ENCODE peak calls at places on chromosome 6, in seven cellular contexts. R, Q, I, Z, Y, P and K are unnamed samples.

GRCh38 chr6:151078655-151079054 is 161.1 kb upstream of the AKAP12 start:
- DNase-seq in R (no peak), Q (no peak), I (no peak), Z (no peak), Y (peak), P (peak), K (no peak)

GRCh38 chr6:39558079-39558478 is 167.1 kb downstream of the KIF6 start:
- DNase-seq in R (no peak), Q (no peak), I (no peak), Z (no peak), Y (no peak), P (no peak), K (no peak)

GRCh38 chr6:105607624-105608392 is 204.9 kb upstream of the PREP start:
- DNase-seq in R (no peak), Q (no peak), I (no peak), Z (no peak), Y (no peak), P (no peak), K (no peak)

GRCh38 chr6:168742146-168742782 is 301.3 kb downstream of the SMOC2 start:
- DNase-seq in R (no peak), Q (no peak), I (no peak), Z (no peak), Y (no peak), P (no peak), K (no peak)

GRCh38 chr6:17630511-17631073 is 30.5 kb downstream of the FAM8A1 start:
- DNase-seq in R (peak), Q (no peak), I (no peak), Z (peak), Y (no peak), P (no peak), K (no peak)

GRCh38 chr6:49453221-49453620 is 9.8 kb downstream of the MMUT start:
- DNase-seq in R (no peak), Q (no peak), I (no peak), Z (no peak), Y (no peak), P (no peak), K (no peak)

GRCh38 chr6:108541843-108542795 is 18.6 kb upstream of the FOXO3 start:
- DNase-seq in R (peak), Q (peak), I (peak), Z (peak), Y (peak), P (peak), K (peak)

GRCh38 chr6:74851598-74851997 is 354.3 kb downstream of the COL12A1 start:
- DNase-seq in R (no peak), Q (no peak), I (no peak), Z (peak), Y (no peak), P (no peak), K (no peak)

GRCh38 chr6:154558513-154558912 is 48.0 kb upstream of the CNKSR3 start:
- DNase-seq in R (no peak), Q (no peak), I (no peak), Z (no peak), Y (no peak), P (no peak), K (no peak)

GRCh38 chr6:170206317-170206621 is 84.6 kb downstream of the DLL1 start:
- DNase-seq in R (peak), Q (no peak), I (no peak), Z (no peak), Y (no peak), P (peak), K (no peak)

GRCh38 chr6:101607286-101607685 is 213.8 kb downstream of the GRIK2 start:
- DNase-seq in R (no peak), Q (no peak), I (no peak), Z (no peak), Y (no peak), P (no peak), K (no peak)

GRCh38 chr6:135941275-135941674 is 89.8 kb downstream of the PDE7B start:
- DNase-seq in R (no peak), Q (peak), I (no peak), Z (peak), Y (no peak), P (no peak), K (no peak)

GRCh38 chr6:79558099-79558498 is 20.9 kb upstream of the LCA5 start:
- DNase-seq in R (no peak), Q (no peak), I (no peak), Z (no peak), Y (no peak), P (no peak), K (no peak)

GRCh38 chr6:44104661-44105060 is 22.6 kb downstream of the MRPL14 start:
- DNase-seq in R (no peak), Q (peak), I (no peak), Z (no peak), Y (no peak), P (no peak), K (no peak)

GRCh38 chr6:104306206-104306605 is 553.5 kb downstream of the HACE1 start:
- DNase-seq in R (no peak), Q (no peak), I (no peak), Z (no peak), Y (no peak), P (no peak), K (no peak)

GRCh38 chr6:63598251-63599036 is 26.2 kb downstream of the LOC128125822 start:
- DNase-seq in R (peak), Q (peak), I (peak), Z (peak), Y (peak), P (peak), K (peak)

GRCh38 chr6:105817370-105817769 is 268.8 kb upstream of the PRDM1 start:
- DNase-seq in R (no peak), Q (no peak), I (no peak), Z (no peak), Y (no peak), P (no peak), K (no peak)

GRCh38 chr6:3501826-3502505 is 45.1 kb upstream of the SLC22A23 start:
- DNase-seq in R (no peak), Q (no peak), I (no peak), Z (no peak), Y (no peak), P (no peak), K (no peak)

GRCh38 chr6:129567374-129567773 is 142.6 kb downstream of the ARHGAP18 start:
- DNase-seq in R (peak), Q (no peak), I (peak), Z (peak), Y (no peak), P (peak), K (no peak)

GRCh38 chr6:130577178-130577919 is 211.5 kb downstream of the TMEM200A start:
- DNase-seq in R (no peak), Q (no peak), I (no peak), Z (no peak), Y (no peak), P (no peak), K (no peak)

GRCh38 chr6:152272486-152272885 is 364.7 kb downstream of the SYNE1 start:
- DNase-seq in R (no peak), Q (no peak), I (no peak), Z (no peak), Y (no peak), P (no peak), K (no peak)

GRCh38 chr6:31897612-31898199 is at the start of gene EHMT2:
- DNase-seq in R (peak), Q (peak), I (peak), Z (peak), Y (peak), P (peak), K (peak)

GRCh38 chr6:5765141-5765760 is 241.5 kb downstream of the NRN1 start:
- DNase-seq in R (no peak), Q (no peak), I (peak), Z (no peak), Y (peak), P (peak), K (no peak)

GRCh38 chr6:35343092-35343834 is 905 bp downstream of the PPARD start:
- DNase-seq in R (peak), Q (peak), I (no peak), Z (no peak), Y (peak), P (no peak), K (no peak)

GRCh38 chr6:42979523-42980177 is 669 bp upstream of the PEX6 start:
- DNase-seq in R (no peak), Q (no peak), I (no peak), Z (peak), Y (no peak), P (no peak), K (no peak)

GRCh38 chr6:25925808-25926325 is 4.6 kb downstream of the SLC17A2 start:
- DNase-seq in R (no peak), Q (no peak), I (no peak), Z (no peak), Y (no peak), P (no peak), K (no peak)

GRCh38 chr6:92667843-92668242 is 751.5 kb downstream of the EPHA7 start:
- DNase-seq in R (no peak), Q (no peak), I (no peak), Z (no peak), Y (no peak), P (no peak), K (no peak)

GRCh38 chr6:147625946-147626345 is 117.5 kb downstream of the SAMD5 start:
- DNase-seq in R (no peak), Q (no peak), I (no peak), Z (no peak), Y (no peak), P (no peak), K (no peak)

GRCh38 chr6:158669145-158670035 is 19.5 kb downstream of the SYTL3 start:
- DNase-seq in R (no peak), Q (no peak), I (no peak), Z (peak), Y (no peak), P (peak), K (no peak)
- H3K27ac ChIP-seq in R (no peak), Q (no peak), I (no peak), Z (no peak), Y (no peak), P (no peak), K (no peak)

GRCh38 chr6:22250486-22250885 is 46.4 kb downstream of the PRL start:
- DNase-seq in R (no peak), Q (no peak), I (peak), Z (no peak), Y (no peak), P (peak), K (no peak)
- H3K27ac ChIP-seq in R (no peak), Q (no peak), I (peak), Z (peak), Y (no peak), P (peak), K (no peak)

GRCh38 chr6:163728442-163729126 is 314.1 kb downstream of the QKI start:
- DNase-seq in R (no peak), Q (no peak), I (no peak), Z (no peak), Y (peak), P (no peak), K (no peak)
- H3K27ac ChIP-seq in R (no peak), Q (no peak), I (no peak), Z (no peak), Y (no peak), P (no peak), K (no peak)

DNA sequence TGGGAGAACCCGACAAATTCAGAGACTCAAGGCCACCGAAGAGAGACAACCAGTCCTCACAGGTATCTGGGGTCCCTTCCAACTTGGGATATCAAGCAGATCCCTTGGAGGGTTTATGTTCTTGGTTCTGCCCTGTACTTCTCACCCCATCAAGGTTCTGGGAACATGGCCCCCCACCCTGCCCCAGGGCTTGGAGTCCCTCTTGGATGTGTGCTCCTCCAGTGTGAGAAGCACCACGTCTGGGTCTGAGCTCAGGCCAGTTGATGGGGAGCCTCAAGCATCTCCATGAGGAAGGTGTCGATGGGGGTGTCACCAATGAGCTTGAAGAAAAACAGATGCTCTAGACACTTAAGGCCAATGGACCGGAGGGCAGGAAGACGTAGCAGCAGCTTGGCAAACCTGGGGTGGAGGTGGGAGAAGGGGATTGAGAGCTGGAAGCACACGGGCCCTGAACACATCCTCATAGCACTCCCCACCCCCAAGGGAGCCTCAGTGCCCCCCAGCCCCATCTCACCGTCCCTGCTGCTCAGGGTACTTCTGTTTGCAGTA is 2.2 kb upstream of the COL11A2 start:
- DNase-seq in R (no peak), Q (no peak), I (no peak), Z (no peak), Y (no peak), P (no peak), K (no peak)
- H3K27ac ChIP-seq in R (no peak), Q (no peak), I (no peak), Z (no peak), Y (no peak), P (no peak), K (no peak)